ENCODE peak calls at places on chromosomes 6 and 20, in eight cellular contexts. Z, S, F, I, X, M, D and R are unnamed samples.

GRCh38 chr20:34983995-34984735 is 28.5 kb downstream of the MYH7B start:
- DNase-seq in Z (no peak), S (no peak), F (no peak), I (no peak), X (no peak), M (no peak), D (no peak), R (no peak)

GRCh38 chr6:157764346-157765068 is 58.5 kb upstream of the SNX9 start:
- DNase-seq in Z (peak; percentile 93), S (no peak), F (peak; percentile 91), I (peak; percentile 90), X (peak; percentile 100), M (peak; percentile 16), D (peak; percentile 90), R (peak; percentile 88)

GRCh38 chr6:123802697-123803455 is 789 bp upstream of the NKAIN2 start:
- DNase-seq in Z (peak; percentile 93), S (peak; percentile 95), F (peak; percentile 67), I (peak; percentile 88), X (peak; percentile 55), M (peak; percentile 91), D (peak; percentile 23), R (peak; percentile 78)

GRCh38 chr6:109738667-109739066 is 47.6 kb downstream of the FIG4 start:
- DNase-seq in Z (no peak), S (no peak), F (no peak), I (no peak), X (no peak), M (no peak), D (no peak), R (no peak)

GRCh38 chr20:62332989-62333819 is 30.4 kb downstream of the ADRM1 start:
- DNase-seq in Z (no peak), S (no peak), F (no peak), I (no peak), X (no peak), M (no peak), D (no peak), R (no peak)

GRCh38 chr20:44203161-44203560 is 7.4 kb downstream of the OSER1 start:
- DNase-seq in Z (no peak), S (no peak), F (no peak), I (no peak), X (peak; percentile 46), M (no peak), D (no peak), R (no peak)

GRCh38 chr20:45933231-45934045 is 1.0 kb upstream of the PCIF1 start:
- DNase-seq in Z (peak; percentile 89), S (peak; percentile 70), F (peak; percentile 63), I (peak; percentile 80), X (peak; percentile 62), M (peak; percentile 64), D (peak; percentile 78), R (peak; percentile 76)

GRCh38 chr6:105993769-105994521 is 92.2 kb upstream of the PRDM1 start:
- DNase-seq in Z (peak; percentile 39), S (no peak), F (peak; percentile 32), I (peak; percentile 70), X (no peak), M (peak; percentile 63), D (peak; percentile 45), R (peak; percentile 54)

GRCh38 chr6:24985313-24985712 is 49.6 kb upstream of the RIPOR2 start:
- DNase-seq in Z (no peak), S (no peak), F (no peak), I (no peak), X (no peak), M (no peak), D (no peak), R (no peak)

GRCh38 chr20:46367967-46368901 is 38.2 kb downstream of the ELMO2 start:
- DNase-seq in Z (peak; percentile 73), S (no peak), F (no peak), I (no peak), X (peak; percentile 17), M (no peak), D (no peak), R (peak; percentile 42)

GRCh38 chr6:138498575-138499302 is 555 bp downstream of the NHSL1 start:
- DNase-seq in Z (no peak), S (no peak), F (no peak), I (no peak), X (peak; percentile 32), M (no peak), D (no peak), R (no peak)

GRCh38 chr6:90982051-90982450 is 395.2 kb upstream of the MAP3K7 start:
- DNase-seq in Z (no peak), S (no peak), F (no peak), I (no peak), X (no peak), M (no peak), D (no peak), R (no peak)
- TF ChIP-seq CTCF in Z (no peak), S (no peak), F (no peak), I (no peak), X (no peak), M (no peak), D (no peak), R (no peak)

GRCh38 chr6:149929422-149929821 is 6.5 kb upstream of the RAET1G start:
- DNase-seq in Z (no peak), S (peak; percentile 65), F (no peak), I (no peak), X (no peak), M (peak; percentile 34), D (no peak), R (peak; percentile 44)
- TF ChIP-seq CTCF in Z (no peak), S (peak; percentile 71), F (peak; percentile 10), I (peak; percentile 30), X (peak; percentile 45), M (peak; percentile 54), D (no peak), R (peak; percentile 65)

GRCh38 chr6:37931076-37931465 is 111.5 kb downstream of the ZFAND3 start:
- DNase-seq in Z (no peak), S (no peak), F (no peak), I (no peak), X (no peak), M (no peak), D (no peak), R (no peak)
- TF ChIP-seq CTCF in Z (no peak), S (no peak), F (no peak), I (no peak), X (no peak), M (no peak), D (no peak), R (no peak)

GRCh38 chr20:10447028-10447427 is 11.9 kb downstream of the SLX4IP start:
- DNase-seq in Z (no peak), S (no peak), F (no peak), I (no peak), X (peak; percentile 77), M (no peak), D (no peak), R (peak; percentile 80)
- TF ChIP-seq CTCF in Z (no peak), S (no peak), F (no peak), I (no peak), X (no peak), M (no peak), D (no peak), R (no peak)

GRCh38 chr20:731891-732560 is 36.3 kb downstream of the SLC52A3 start:
- DNase-seq in Z (no peak), S (no peak), F (no peak), I (peak; percentile 21), X (no peak), M (no peak), D (no peak), R (no peak)
- TF ChIP-seq CTCF in Z (no peak), S (no peak), F (no peak), I (no peak), X (no peak), M (no peak), D (no peak), R (no peak)

GRCh38 chr6:56710967-56711366 is 68.3 kb upstream of the DST start:
- DNase-seq in Z (no peak), S (no peak), F (no peak), I (no peak), X (no peak), M (no peak), D (no peak), R (no peak)
- TF ChIP-seq CTCF in Z (peak; percentile 12), S (no peak), F (no peak), I (no peak), X (no peak), M (no peak), D (no peak), R (no peak)

GRCh38 chr6:7721654-7722053 is 4.2 kb upstream of the BMP6 start:
- DNase-seq in Z (peak; percentile 16), S (no peak), F (no peak), I (no peak), X (no peak), M (no peak), D (no peak), R (no peak)
- TF ChIP-seq CTCF in Z (peak; percentile 48), S (peak; percentile 36), F (peak; percentile 37), I (peak; percentile 39), X (peak; percentile 37), M (no peak), D (no peak), R (peak; percentile 51)